ENCODE peak calls at places on chromosomes 11 and 22, in seven cellular contexts. Z is NCI-H446; G is stimulated activated CD8-positive, alpha-beta memory T cell treated with anti-CD3 and anti-CD28 coated beads, Interleukin-4, amount 100 ng/mL, for 48 hours; W is hypothalamus; V is NCI-H345; M is nucleus accumbens; B is kidney tubule cell. Q is an unnamed sample.

GRCh38 chr11:29534831-29535230 is 482.0 kb downstream of the KCNA4 start:
- DNase-seq in Z (no peak), G (no peak), W (no peak), V (no peak), M (no peak), B (peak), Q (no peak)

GRCh38 chr11:91630916-91631673 is 593.5 kb upstream of the FAT3 start:
- DNase-seq in Z (no peak), G (no peak), W (no peak), V (no peak), M (no peak), B (no peak), Q (no peak)

GRCh38 chr22:27139935-27140493 is 482.6 kb downstream of the MIAT start:
- DNase-seq in Z (peak), G (no peak), W (no peak), V (no peak), M (no peak), B (peak), Q (no peak)

GRCh38 chr22:23376256-23376655 is 195.9 kb downstream of the BCR start:
- DNase-seq in Z (no peak), G (peak), W (no peak), V (no peak), M (no peak), B (peak), Q (no peak)

GRCh38 chr11:1209371-1210057 is 13.4 kb upstream of the MUC5B start:
- DNase-seq in Z (no peak), G (no peak), W (no peak), V (no peak), M (no peak), B (no peak), Q (no peak)

GRCh38 chr22:38699143-38699542 is 1.6 kb downstream of the JOSD1 start:
- DNase-seq in Z (no peak), G (no peak), W (no peak), V (no peak), M (no peak), B (no peak), Q (no peak)

GRCh38 chr11:26696330-26696729 is 25.5 kb downstream of the SLC5A12 start:
- DNase-seq in Z (no peak), G (no peak), W (no peak), V (peak), M (no peak), B (no peak), Q (no peak)

GRCh38 chr22:18056161-18056666 is 21.6 kb upstream of the PEX26 start:
- DNase-seq in Z (peak), G (no peak), W (peak), V (peak), M (peak), B (peak), Q (peak)

GRCh38 chr22:46649176-46650077 is 29.2 kb downstream of the GRAMD4 start:
- DNase-seq in Z (peak), G (no peak), W (no peak), V (peak), M (no peak), B (no peak), Q (no peak)

GRCh38 chr22:25006354-25006753 is 53.8 kb downstream of the KIAA1671 start:
- DNase-seq in Z (no peak), G (no peak), W (no peak), V (no peak), M (no peak), B (no peak), Q (no peak)

GRCh38 chr11:69480547-69481392 is 693 bp upstream of the LINC01488 start:
- DNase-seq in Z (no peak), G (no peak), W (no peak), V (no peak), M (no peak), B (peak), Q (no peak)

GRCh38 chr22:44947846-44948245 is 62.0 kb downstream of the PHF21B start:
- DNase-seq in Z (no peak), G (no peak), W (no peak), V (no peak), M (no peak), B (no peak), Q (no peak)

GRCh38 chr11:96543177-96543576 is 153.4 kb downstream of the JRKL start:
- DNase-seq in Z (no peak), G (no peak), W (no peak), V (no peak), M (no peak), B (no peak), Q (no peak)